ENCODE peak calls at places on chromosomes 11 and 22, in ten cellular contexts. One of them, this sample, is unnamed.

GRCh38 chr11:35144811-35145210 is 5.8 kb downstream of the CD44 start:
- DNase-seq in fibroblast of lung: peak
- DNase-seq in A549: no peak
- DNase-seq in astrocyte of the spinal cord: no peak
- DNase-seq in GM12864: no peak
- DNase-seq in AG04450: no peak
- DNase-seq in brain microvascular endothelial cell: peak
- DNase-seq in neural progenitor cell: no peak
- DNase-seq in esophagus squamous epithelium: no peak
- DNase-seq in lower leg skin: no peak
- DNase-seq in this sample: no peak

GRCh38 chr11:62402226-62402625 is 16.6 kb upstream of the SCGB1A1 start:
- DNase-seq in AG04450: no peak
- DNase-seq in GM12864: no peak
- DNase-seq in fibroblast of lung: no peak
- DNase-seq in A549: no peak
- DNase-seq in brain microvascular endothelial cell: no peak
- DNase-seq in astrocyte of the spinal cord: no peak
- DNase-seq in neural progenitor cell: no peak
- DNase-seq in esophagus squamous epithelium: no peak
- DNase-seq in lower leg skin: no peak
- DNase-seq in this sample: no peak

GRCh38 chr22:31326877-31327276 is 19.3 kb downstream of the PATZ1 start:
- DNase-seq in fibroblast of lung: no peak
- DNase-seq in GM12864: no peak
- DNase-seq in neural progenitor cell: no peak
- DNase-seq in lower leg skin: no peak
- DNase-seq in brain microvascular endothelial cell: no peak
- DNase-seq in AG04450: no peak
- DNase-seq in esophagus squamous epithelium: no peak
- DNase-seq in A549: no peak
- DNase-seq in astrocyte of the spinal cord: no peak
- DNase-seq in this sample: no peak

GRCh38 chr22:36808611-36809344 is 8.1 kb downstream of the PVALB start:
- DNase-seq in neural progenitor cell: no peak
- DNase-seq in astrocyte of the spinal cord: no peak
- DNase-seq in brain microvascular endothelial cell: no peak
- DNase-seq in lower leg skin: no peak
- DNase-seq in fibroblast of lung: no peak
- DNase-seq in A549: no peak
- DNase-seq in esophagus squamous epithelium: no peak
- DNase-seq in AG04450: no peak
- DNase-seq in GM12864: no peak
- DNase-seq in this sample: no peak

GRCh38 chr11:45503311-45503710 is 162.1 kb downstream of the CHST1 start:
- DNase-seq in A549: no peak
- DNase-seq in esophagus squamous epithelium: no peak
- DNase-seq in AG04450: no peak
- DNase-seq in lower leg skin: no peak
- DNase-seq in fibroblast of lung: no peak
- DNase-seq in neural progenitor cell: no peak
- DNase-seq in brain microvascular endothelial cell: no peak
- DNase-seq in astrocyte of the spinal cord: no peak
- DNase-seq in GM12864: no peak
- DNase-seq in this sample: no peak

GRCh38 chr11:94854770-94855633 is 86.8 kb downstream of the AMOTL1 start:
- DNase-seq in astrocyte of the spinal cord: no peak
- DNase-seq in brain microvascular endothelial cell: no peak
- DNase-seq in AG04450: no peak
- DNase-seq in esophagus squamous epithelium: no peak
- DNase-seq in neural progenitor cell: no peak
- DNase-seq in A549: no peak
- DNase-seq in fibroblast of lung: no peak
- DNase-seq in GM12864: no peak
- DNase-seq in lower leg skin: no peak
- DNase-seq in this sample: no peak

GRCh38 chr22:23012081-23012622 is 58.2 kb upstream of the GNAZ start:
- DNase-seq in AG04450: no peak
- DNase-seq in esophagus squamous epithelium: no peak
- DNase-seq in neural progenitor cell: no peak
- DNase-seq in fibroblast of lung: no peak
- DNase-seq in astrocyte of the spinal cord: no peak
- DNase-seq in brain microvascular endothelial cell: no peak
- DNase-seq in A549: no peak
- DNase-seq in lower leg skin: no peak
- DNase-seq in GM12864: peak
- DNase-seq in this sample: no peak

GRCh38 chr22:17218341-17218740 is 894 bp downstream of the ADA2 start:
- DNase-seq in neural progenitor cell: no peak
- DNase-seq in lower leg skin: no peak
- DNase-seq in fibroblast of lung: no peak
- DNase-seq in AG04450: no peak
- DNase-seq in brain microvascular endothelial cell: no peak
- DNase-seq in esophagus squamous epithelium: no peak
- DNase-seq in astrocyte of the spinal cord: no peak
- DNase-seq in A549: no peak
- DNase-seq in GM12864: no peak
- DNase-seq in this sample: no peak

GRCh38 chr11:13767461-13767860 is 99.0 kb downstream of the FAR1 start:
- DNase-seq in GM12864: no peak
- DNase-seq in lower leg skin: no peak
- DNase-seq in brain microvascular endothelial cell: no peak
- DNase-seq in AG04450: no peak
- DNase-seq in A549: no peak
- DNase-seq in esophagus squamous epithelium: no peak
- DNase-seq in neural progenitor cell: no peak
- DNase-seq in fibroblast of lung: no peak
- DNase-seq in astrocyte of the spinal cord: no peak
- DNase-seq in this sample: no peak

GRCh38 chr11:13769188-13769587 is 100.7 kb downstream of the FAR1 start:
- DNase-seq in A549: no peak
- DNase-seq in esophagus squamous epithelium: no peak
- DNase-seq in AG04450: no peak
- DNase-seq in GM12864: no peak
- DNase-seq in neural progenitor cell: peak
- DNase-seq in fibroblast of lung: no peak
- DNase-seq in brain microvascular endothelial cell: no peak
- DNase-seq in astrocyte of the spinal cord: no peak
- DNase-seq in lower leg skin: no peak
- DNase-seq in this sample: no peak

GRCh38 chr11:13776134-13776815 is 107.8 kb downstream of the FAR1 start:
- DNase-seq in GM12864: no peak
- DNase-seq in AG04450: no peak
- DNase-seq in brain microvascular endothelial cell: no peak
- DNase-seq in fibroblast of lung: no peak
- DNase-seq in A549: no peak
- DNase-seq in lower leg skin: no peak
- DNase-seq in astrocyte of the spinal cord: no peak
- DNase-seq in neural progenitor cell: peak
- DNase-seq in esophagus squamous epithelium: no peak
- DNase-seq in this sample: no peak

GRCh38 chr11:13775471-13775870 is 107.0 kb downstream of the FAR1 start:
- DNase-seq in fibroblast of lung: no peak
- DNase-seq in esophagus squamous epithelium: no peak
- DNase-seq in AG04450: no peak
- DNase-seq in brain microvascular endothelial cell: no peak
- DNase-seq in astrocyte of the spinal cord: no peak
- DNase-seq in A549: no peak
- DNase-seq in neural progenitor cell: no peak
- DNase-seq in lower leg skin: no peak
- DNase-seq in GM12864: no peak
- DNase-seq in this sample: no peak

DNA sequence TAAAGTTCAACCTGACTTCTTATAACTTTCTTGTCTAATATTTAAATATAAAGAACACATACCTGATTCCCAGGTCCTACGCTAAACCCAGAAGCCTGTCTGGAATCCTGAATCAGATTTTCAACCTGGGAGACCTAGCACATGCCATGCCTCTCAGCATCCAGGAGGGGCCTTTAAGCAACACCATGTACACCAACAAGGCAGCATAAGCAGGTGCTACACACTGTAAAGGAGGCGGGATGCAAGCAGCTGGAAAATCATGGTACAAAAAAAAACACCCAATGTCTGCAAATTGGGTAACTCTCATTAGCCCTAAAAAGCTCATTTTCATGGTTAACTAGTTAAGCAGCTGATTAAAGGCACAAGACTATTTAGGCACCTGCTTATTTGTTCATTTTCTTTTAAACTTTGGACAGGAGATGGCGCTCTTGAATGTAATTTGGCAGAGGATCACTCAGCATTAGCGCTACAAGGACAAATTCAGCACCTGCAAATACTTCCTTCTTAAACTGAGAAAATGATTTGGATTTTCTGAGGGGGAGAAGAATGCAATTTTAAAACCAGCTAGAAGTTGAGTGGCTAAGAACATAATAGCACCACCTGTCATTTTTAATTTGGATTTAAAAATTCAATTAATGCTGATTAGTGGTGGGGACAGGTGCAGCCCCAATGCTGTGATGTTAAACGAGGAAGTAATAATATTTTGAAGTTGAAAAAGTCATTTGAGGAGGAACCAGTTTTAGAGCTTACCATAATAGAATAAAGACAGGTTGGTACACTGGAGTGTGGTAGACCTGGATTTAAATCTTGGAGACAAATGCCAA is 104.0 kb downstream of the FAR1 start:
- DNase-seq in astrocyte of the spinal cord: peak
- DNase-seq in A549: peak
- DNase-seq in lower leg skin: no peak
- DNase-seq in GM12864: peak
- DNase-seq in esophagus squamous epithelium: no peak
- DNase-seq in neural progenitor cell: peak
- DNase-seq in AG04450: peak
- DNase-seq in brain microvascular endothelial cell: peak
- DNase-seq in fibroblast of lung: peak
- DNase-seq in this sample: peak
- TF ChIP-seq CTCF in astrocyte of the spinal cord: peak
- TF ChIP-seq CTCF in A549: peak
- TF ChIP-seq CTCF in lower leg skin: no peak
- TF ChIP-seq CTCF in GM12864: peak
- TF ChIP-seq CTCF in esophagus squamous epithelium: peak
- TF ChIP-seq CTCF in neural progenitor cell: peak
- TF ChIP-seq CTCF in AG04450: peak
- TF ChIP-seq CTCF in brain microvascular endothelial cell: peak
- TF ChIP-seq CTCF in fibroblast of lung: peak
- TF ChIP-seq CTCF in this sample: peak

GRCh38 chr11:82960779-82961143 is 59.2 kb downstream of the DDIAS start:
- DNase-seq in lower leg skin: no peak
- DNase-seq in A549: no peak
- DNase-seq in AG04450: no peak
- DNase-seq in brain microvascular endothelial cell: no peak
- DNase-seq in fibroblast of lung: no peak
- DNase-seq in GM12864: no peak
- DNase-seq in esophagus squamous epithelium: no peak
- DNase-seq in neural progenitor cell: no peak
- DNase-seq in astrocyte of the spinal cord: no peak
- DNase-seq in this sample: no peak
- H3K4me3 ChIP-seq in lower leg skin: no peak
- H3K4me3 ChIP-seq in A549: no peak
- H3K4me3 ChIP-seq in AG04450: no peak
- H3K4me3 ChIP-seq in brain microvascular endothelial cell: no peak
- H3K4me3 ChIP-seq in fibroblast of lung: no peak
- H3K4me3 ChIP-seq in GM12864: no peak
- H3K4me3 ChIP-seq in esophagus squamous epithelium: no peak
- H3K4me3 ChIP-seq in neural progenitor cell: no peak
- H3K4me3 ChIP-seq in astrocyte of the spinal cord: no peak
- H3K4me3 ChIP-seq in this sample: no peak

GRCh38 chr11:70268526-70268925 is 2.0 kb upstream of the PPFIA1 start:
- DNase-seq in fibroblast of lung: no peak
- DNase-seq in neural progenitor cell: no peak
- DNase-seq in esophagus squamous epithelium: no peak
- DNase-seq in lower leg skin: no peak
- DNase-seq in A549: no peak
- DNase-seq in brain microvascular endothelial cell: no peak
- DNase-seq in GM12864: no peak
- DNase-seq in AG04450: no peak
- DNase-seq in astrocyte of the spinal cord: no peak
- DNase-seq in this sample: no peak

GRCh38 chr11:70272009-70272408 is 1.5 kb downstream of the PPFIA1 start:
- DNase-seq in astrocyte of the spinal cord: no peak
- DNase-seq in lower leg skin: no peak
- DNase-seq in GM12864: no peak
- DNase-seq in A549: no peak
- DNase-seq in neural progenitor cell: no peak
- DNase-seq in esophagus squamous epithelium: no peak
- DNase-seq in brain microvascular endothelial cell: no peak
- DNase-seq in AG04450: no peak
- DNase-seq in fibroblast of lung: no peak
- DNase-seq in this sample: no peak

GRCh38 chr11:70271635-70271953 is 1.1 kb downstream of the PPFIA1 start:
- DNase-seq in GM12864: no peak
- DNase-seq in esophagus squamous epithelium: no peak
- DNase-seq in AG04450: no peak
- DNase-seq in astrocyte of the spinal cord: no peak
- DNase-seq in brain microvascular endothelial cell: no peak
- DNase-seq in lower leg skin: no peak
- DNase-seq in A549: no peak
- DNase-seq in neural progenitor cell: no peak
- DNase-seq in fibroblast of lung: no peak
- DNase-seq in this sample: no peak

GRCh38 chr11:70270104-70270876 is at the start of gene PPFIA1:
- DNase-seq in astrocyte of the spinal cord: peak
- DNase-seq in fibroblast of lung: peak
- DNase-seq in GM12864: peak
- DNase-seq in lower leg skin: peak
- DNase-seq in neural progenitor cell: peak
- DNase-seq in AG04450: peak
- DNase-seq in A549: peak
- DNase-seq in brain microvascular endothelial cell: peak
- DNase-seq in esophagus squamous epithelium: peak
- DNase-seq in this sample: peak

DNA sequence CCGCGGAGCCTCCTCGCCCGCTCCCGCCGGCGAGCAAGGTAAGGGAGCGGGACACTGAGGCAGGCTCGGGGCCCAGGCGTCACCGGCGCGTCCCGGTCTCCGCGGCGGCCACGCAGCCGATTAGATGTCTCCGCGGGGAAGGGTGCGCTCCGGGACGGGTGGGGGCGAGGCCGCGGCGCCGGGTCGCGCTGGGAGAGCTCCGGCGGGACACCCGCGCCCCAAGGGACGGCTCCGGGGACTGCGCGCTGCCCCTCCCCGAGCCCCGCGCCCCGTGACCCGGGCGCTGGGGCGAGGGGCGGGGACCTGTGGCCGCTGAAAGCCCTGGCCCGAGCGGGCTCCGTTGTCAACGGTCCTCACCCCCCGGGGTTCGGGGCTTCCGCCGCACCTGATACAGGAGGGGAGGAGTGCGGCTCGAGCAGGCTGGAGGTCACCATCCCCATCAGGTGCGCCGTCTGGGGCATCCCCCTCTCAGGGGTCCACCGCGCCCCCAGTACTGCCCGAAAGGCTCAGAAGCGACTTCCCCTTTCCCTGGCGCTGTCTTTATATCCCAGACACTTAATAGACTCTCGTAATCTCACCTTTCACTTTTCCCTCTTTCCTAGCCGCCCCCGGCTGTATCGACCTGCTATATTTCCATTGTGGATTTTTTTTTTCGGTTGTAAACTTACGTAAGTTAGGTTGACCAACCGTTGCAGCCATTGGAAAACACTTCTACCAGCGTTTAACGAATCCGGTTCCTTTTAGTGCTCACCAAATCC is 566 bp downstream of the PPFIA1 start:
- DNase-seq in neural progenitor cell: peak
- DNase-seq in GM12864: no peak
- DNase-seq in lower leg skin: no peak
- DNase-seq in brain microvascular endothelial cell: peak
- DNase-seq in fibroblast of lung: peak
- DNase-seq in AG04450: peak
- DNase-seq in esophagus squamous epithelium: no peak
- DNase-seq in A549: peak
- DNase-seq in astrocyte of the spinal cord: peak
- DNase-seq in this sample: peak
- TF ChIP-seq CTCF in neural progenitor cell: peak
- TF ChIP-seq CTCF in GM12864: peak
- TF ChIP-seq CTCF in lower leg skin: no peak
- TF ChIP-seq CTCF in brain microvascular endothelial cell: no peak
- TF ChIP-seq CTCF in fibroblast of lung: peak
- TF ChIP-seq CTCF in AG04450: no peak
- TF ChIP-seq CTCF in esophagus squamous epithelium: no peak
- TF ChIP-seq CTCF in A549: peak
- TF ChIP-seq CTCF in astrocyte of the spinal cord: no peak
- TF ChIP-seq CTCF in this sample: no peak

GRCh38 chr11:65854161-65854592 is 3.8 kb downstream of the CFL1 start:
- DNase-seq in brain microvascular endothelial cell: no peak
- DNase-seq in fibroblast of lung: no peak
- DNase-seq in astrocyte of the spinal cord: no peak
- DNase-seq in lower leg skin: no peak
- DNase-seq in esophagus squamous epithelium: no peak
- DNase-seq in GM12864: no peak
- DNase-seq in A549: no peak
- DNase-seq in neural progenitor cell: peak
- DNase-seq in AG04450: no peak
- DNase-seq in this sample: no peak

GRCh38 chr11:65856689-65857499 is 1.1 kb downstream of the CFL1 start:
- DNase-seq in brain microvascular endothelial cell: peak
- DNase-seq in fibroblast of lung: peak
- DNase-seq in astrocyte of the spinal cord: peak
- DNase-seq in lower leg skin: peak
- DNase-seq in A549: no peak
- DNase-seq in neural progenitor cell: peak
- DNase-seq in GM12864: no peak
- DNase-seq in esophagus squamous epithelium: peak
- DNase-seq in AG04450: no peak
- DNase-seq in this sample: peak

GRCh38 chr11:65854871-65855837 is 2.8 kb downstream of the CFL1 start:
- DNase-seq in esophagus squamous epithelium: no peak
- DNase-seq in astrocyte of the spinal cord: no peak
- DNase-seq in A549: no peak
- DNase-seq in AG04450: no peak
- DNase-seq in brain microvascular endothelial cell: no peak
- DNase-seq in fibroblast of lung: no peak
- DNase-seq in lower leg skin: no peak
- DNase-seq in GM12864: no peak
- DNase-seq in neural progenitor cell: no peak
- DNase-seq in this sample: no peak

GRCh38 chr11:65857500-65858353 is at the start of gene CFL1:
- DNase-seq in brain microvascular endothelial cell: peak
- DNase-seq in A549: peak
- DNase-seq in GM12864: peak
- DNase-seq in AG04450: peak
- DNase-seq in neural progenitor cell: peak
- DNase-seq in lower leg skin: peak
- DNase-seq in astrocyte of the spinal cord: peak
- DNase-seq in esophagus squamous epithelium: peak
- DNase-seq in fibroblast of lung: peak
- DNase-seq in this sample: peak

GRCh38 chr11:65855927-65856363 is 2.0 kb downstream of the CFL1 start:
- DNase-seq in neural progenitor cell: peak
- DNase-seq in lower leg skin: no peak
- DNase-seq in esophagus squamous epithelium: no peak
- DNase-seq in brain microvascular endothelial cell: no peak
- DNase-seq in GM12864: no peak
- DNase-seq in A549: no peak
- DNase-seq in fibroblast of lung: no peak
- DNase-seq in AG04450: no peak
- DNase-seq in astrocyte of the spinal cord: no peak
- DNase-seq in this sample: no peak
- H3K4me3 ChIP-seq in neural progenitor cell: peak
- H3K4me3 ChIP-seq in lower leg skin: no peak
- H3K4me3 ChIP-seq in esophagus squamous epithelium: peak
- H3K4me3 ChIP-seq in brain microvascular endothelial cell: peak
- H3K4me3 ChIP-seq in GM12864: peak
- H3K4me3 ChIP-seq in A549: peak
- H3K4me3 ChIP-seq in fibroblast of lung: peak
- H3K4me3 ChIP-seq in AG04450: peak
- H3K4me3 ChIP-seq in astrocyte of the spinal cord: peak
- H3K4me3 ChIP-seq in this sample: peak